ENCODE peak calls at places on chromosomes 3 and 15, in four cellular contexts. B, Y, G and E are unnamed samples.

GRCh38 chr3:30368978-30369377 is 237.4 kb upstream of the TGFBR2 start:
- DNase-seq in B (peak; percentile 88), Y (no peak), G (no peak), E (no peak)

GRCh38 chr3:139332092-139332491 is 11.7 kb upstream of the MRPS22 start:
- DNase-seq in B (no peak), Y (no peak), G (no peak), E (no peak)

GRCh38 chr3:83928391-83928790 is 1030.4 kb upstream of the CADM2 start:
- DNase-seq in B (peak; percentile 18), Y (no peak), G (no peak), E (peak; percentile 85)

GRCh38 chr3:18194431-18194830 is 230.7 kb downstream of the SATB1 start:
- DNase-seq in B (peak; percentile 48), Y (no peak), G (no peak), E (no peak)

GRCh38 chr15:52139599-52140462 is 27.3 kb upstream of the BCL2L10 start:
- DNase-seq in B (peak; percentile 74), Y (peak; percentile 76), G (peak; percentile 50), E (peak; percentile 55)

GRCh38 chr3:107993771-107994170 is 97.1 kb downstream of the CD47 start:
- DNase-seq in B (peak; percentile 35), Y (no peak), G (no peak), E (no peak)

GRCh38 chr3:46670000-46670890 is 23.2 kb downstream of the ALS2CL start:
- DNase-seq in B (no peak), Y (no peak), G (no peak), E (no peak)

GRCh38 chr3:23202921-23203650 is at the start of gene UBE2E2:
- DNase-seq in B (peak; percentile 59), Y (peak; percentile 75), G (peak; percentile 62), E (no peak)

GRCh38 chr15:43958894-43959330 is 132.1 kb downstream of the WDR76 start:
- DNase-seq in B (peak; percentile 95), Y (no peak), G (peak; percentile 46), E (no peak)

GRCh38 chr15:64009241-64009640 is 37.0 kb downstream of the DAPK2 start:
- DNase-seq in B (peak; percentile 53), Y (no peak), G (peak; percentile 65), E (no peak)

GRCh38 chr15:64444836-64445235 is 15.5 kb upstream of the ZNF609 start:
- DNase-seq in B (no peak), Y (no peak), G (no peak), E (no peak)

GRCh38 chr15:40957581-40958051 is 4.3 kb downstream of the CHAC1 start:
- DNase-seq in B (no peak), Y (no peak), G (no peak), E (no peak)

GRCh38 chr3:121957674-121958419 is 63.6 kb downstream of the SLC15A2 start:
- DNase-seq in B (no peak), Y (no peak), G (no peak), E (peak; percentile 44)

GRCh38 chr3:86993704-86994103 is 2.8 kb upstream of the VGLL3 start:
- DNase-seq in B (peak; percentile 65), Y (peak; percentile 37), G (no peak), E (no peak)

GRCh38 chr3:123543950-123544349 is 40.9 kb downstream of the HACD2 start:
- DNase-seq in B (no peak), Y (no peak), G (no peak), E (no peak)

GRCh38 chr3:126472277-126473006 is 3.2 kb downstream of the ZXDC start:
- DNase-seq in B (peak; percentile 89), Y (peak; percentile 89), G (peak; percentile 95), E (peak; percentile 100)

GRCh38 chr3:160226026-160226739 is 961 bp downstream of the C3orf80 start:
- DNase-seq in B (no peak), Y (peak; percentile 52), G (no peak), E (no peak)

GRCh38 chr15:98517051-98517450 is 131.3 kb upstream of the IGF1R start:
- DNase-seq in B (no peak), Y (no peak), G (no peak), E (no peak)

GRCh38 chr3:193490580-193490979 is 64.1 kb downstream of the ATP13A4 start:
- DNase-seq in B (no peak), Y (no peak), G (no peak), E (no peak)

GRCh38 chr15:82184776-82185175 is 77.8 kb downstream of the EFL1 start:
- DNase-seq in B (no peak), Y (no peak), G (no peak), E (no peak)

GRCh38 chr15:81889480-81889871 is 156.3 kb downstream of the MEX3B start:
- DNase-seq in B (no peak), Y (no peak), G (no peak), E (no peak)

GRCh38 chr3:35215525-35216500 is 423.5 kb upstream of the ARPP21 start:
- DNase-seq in B (no peak), Y (no peak), G (no peak), E (no peak)

GRCh38 chr3:14834807-14835466 is 16.2 kb downstream of the FGD5 start:
- DNase-seq in B (no peak), Y (no peak), G (no peak), E (no peak)

GRCh38 chr3:160941885-160942494 is 163.2 kb downstream of the B3GALNT1 start:
- DNase-seq in B (peak; percentile 76), Y (peak; percentile 90), G (peak; percentile 45), E (no peak)

GRCh38 chr3:151838574-151839312 is 24.8 kb downstream of the AADAC start:
- DNase-seq in B (peak; percentile 90), Y (peak; percentile 78), G (peak; percentile 55), E (peak; percentile 88)

GRCh38 chr3:168659015-168659414 is 563.3 kb upstream of the GOLIM4 start:
- DNase-seq in B (no peak), Y (no peak), G (peak; percentile 3), E (no peak)

GRCh38 chr3:38986901-38987300 is 64.8 kb downstream of the SCN11A start:
- DNase-seq in B (peak; percentile 17), Y (no peak), G (peak; percentile 66), E (no peak)

GRCh38 chr3:99925584-99925983 is 107.9 kb downstream of the CMSS1 start:
- DNase-seq in B (peak; percentile 95), Y (peak; percentile 44), G (peak; percentile 77), E (no peak)

GRCh38 chr3:128537091-128537703 is 44.2 kb upstream of the GATA2 start:
- DNase-seq in B (no peak), Y (peak; percentile 38), G (no peak), E (no peak)

GRCh38 chr3:171066216-171066615 is 39.7 kb upstream of the SLC2A2 start:
- DNase-seq in B (no peak), Y (no peak), G (no peak), E (no peak)

GRCh38 chr15:95365615-95366107 is 964.8 kb upstream of the NR2F2 start:
- DNase-seq in B (no peak), Y (no peak), G (no peak), E (peak; percentile 85)

GRCh38 chr3:47370887-47371697 is 9.7 kb upstream of the PTPN23 start:
- DNase-seq in B (no peak), Y (no peak), G (no peak), E (peak; percentile 24)

GRCh38 chr3:12896206-12896697 is 54.9 kb upstream of the RPL32 start:
- DNase-seq in B (peak; percentile 6), Y (no peak), G (no peak), E (no peak)

GRCh38 chr3:174342941-174343431 is 516.1 kb upstream of the NAALADL2 start:
- DNase-seq in B (peak; percentile 62), Y (no peak), G (no peak), E (no peak)

GRCh38 chr3:33099701-33100100 is 2.8 kb upstream of the GLB1 start:
- DNase-seq in B (no peak), Y (no peak), G (no peak), E (no peak)